ENCODE peak calls at places on chromosomes 3 and 15, in seven cellular contexts. One of them, this sample, is unnamed. For H3K9me3 and H3K4me1, the result is how much of the 10 kb centered on the place peaks cover.

GRCh38 chr3:140898340-140899180 is 43.1 kb upstream of the SLC25A36 start:
- DNase-seq in mucosa of descending colon: peak
- DNase-seq in tibial artery: no peak
- DNase-seq in neuronal stem cell: peak
- DNase-seq in PC-9: peak
- DNase-seq in trophoblast cell: peak
- DNase-seq in Peyer's patch: no peak
- DNase-seq in this sample: peak

GRCh38 chr3:193552911-193553310 is 1.8 kb downstream of the ATP13A4 start:
- DNase-seq in mucosa of descending colon: no peak
- DNase-seq in tibial artery: no peak
- DNase-seq in neuronal stem cell: no peak
- DNase-seq in PC-9: no peak
- DNase-seq in trophoblast cell: peak
- DNase-seq in Peyer's patch: no peak
- DNase-seq in this sample: no peak

GRCh38 chr15:38828031-38828532 is 263.5 kb upstream of the RASGRP1 start:
- DNase-seq in mucosa of descending colon: no peak
- DNase-seq in tibial artery: no peak
- DNase-seq in neuronal stem cell: no peak
- DNase-seq in PC-9: no peak
- DNase-seq in trophoblast cell: no peak
- DNase-seq in Peyer's patch: no peak
- DNase-seq in this sample: no peak

GRCh38 chr3:177830411-177830849 is 633.1 kb upstream of the TBL1XR1 start:
- DNase-seq in mucosa of descending colon: no peak
- DNase-seq in tibial artery: peak
- DNase-seq in neuronal stem cell: no peak
- DNase-seq in PC-9: no peak
- DNase-seq in trophoblast cell: no peak
- DNase-seq in Peyer's patch: no peak
- DNase-seq in this sample: no peak

GRCh38 chr3:125556314-125556713 is 36.3 kb upstream of the SNX4 start:
- DNase-seq in mucosa of descending colon: no peak
- DNase-seq in tibial artery: no peak
- DNase-seq in neuronal stem cell: no peak
- DNase-seq in PC-9: no peak
- DNase-seq in trophoblast cell: peak
- DNase-seq in Peyer's patch: no peak
- DNase-seq in this sample: no peak

GRCh38 chr15:83288381-83288801 is 3.9 kb upstream of the BNC1 start:
- DNase-seq in mucosa of descending colon: no peak
- DNase-seq in tibial artery: no peak
- DNase-seq in neuronal stem cell: no peak
- DNase-seq in PC-9: peak
- DNase-seq in trophoblast cell: peak
- DNase-seq in Peyer's patch: no peak
- DNase-seq in this sample: peak

GRCh38 chr3:66433522-66433782 is 67.4 kb downstream of the LRIG1 start:
- DNase-seq in mucosa of descending colon: no peak
- DNase-seq in tibial artery: no peak
- DNase-seq in neuronal stem cell: no peak
- DNase-seq in PC-9: no peak
- DNase-seq in trophoblast cell: no peak
- DNase-seq in Peyer's patch: no peak
- DNase-seq in this sample: no peak

GRCh38 chr15:76235186-76235826 is 76.0 kb downstream of the ETFA start:
- DNase-seq in mucosa of descending colon: no peak
- DNase-seq in tibial artery: no peak
- DNase-seq in neuronal stem cell: no peak
- DNase-seq in PC-9: no peak
- DNase-seq in trophoblast cell: peak
- DNase-seq in Peyer's patch: no peak
- DNase-seq in this sample: no peak

GRCh38 chr15:52440414-52440813 is 88.3 kb downstream of the MYO5A start:
- DNase-seq in mucosa of descending colon: no peak
- DNase-seq in tibial artery: no peak
- DNase-seq in neuronal stem cell: no peak
- DNase-seq in PC-9: peak
- DNase-seq in trophoblast cell: no peak
- DNase-seq in Peyer's patch: no peak
- DNase-seq in this sample: peak

GRCh38 chr3:156098437-156099035 is 21.8 kb upstream of the KCNAB1 start:
- DNase-seq in mucosa of descending colon: no peak
- DNase-seq in tibial artery: no peak
- DNase-seq in neuronal stem cell: no peak
- DNase-seq in PC-9: no peak
- DNase-seq in trophoblast cell: peak
- DNase-seq in Peyer's patch: no peak
- DNase-seq in this sample: no peak

GRCh38 chr3:46395210-46395661 is 11.6 kb downstream of the CCR5AS start:
- DNase-seq in mucosa of descending colon: no peak
- DNase-seq in tibial artery: no peak
- DNase-seq in neuronal stem cell: no peak
- DNase-seq in PC-9: no peak
- DNase-seq in trophoblast cell: peak
- DNase-seq in Peyer's patch: no peak
- DNase-seq in this sample: no peak

GRCh38 chr15:39269821-39270220 is 311.1 kb upstream of the THBS1 start:
- DNase-seq in mucosa of descending colon: peak
- DNase-seq in tibial artery: no peak
- DNase-seq in neuronal stem cell: no peak
- DNase-seq in PC-9: no peak
- DNase-seq in trophoblast cell: no peak
- DNase-seq in Peyer's patch: no peak
- DNase-seq in this sample: no peak

GRCh38 chr3:11413071-11413470 is 140.9 kb downstream of the ATG7 start:
- DNase-seq in mucosa of descending colon: no peak
- DNase-seq in tibial artery: no peak
- DNase-seq in neuronal stem cell: no peak
- DNase-seq in PC-9: no peak
- DNase-seq in trophoblast cell: no peak
- DNase-seq in Peyer's patch: no peak
- DNase-seq in this sample: no peak

GRCh38 chr3:11410564-11410963 is 138.4 kb downstream of the ATG7 start:
- DNase-seq in mucosa of descending colon: no peak
- DNase-seq in tibial artery: no peak
- DNase-seq in neuronal stem cell: no peak
- DNase-seq in PC-9: no peak
- DNase-seq in trophoblast cell: no peak
- DNase-seq in Peyer's patch: no peak
- DNase-seq in this sample: no peak

GRCh38 chr3:11415099-11415498 is 142.9 kb downstream of the ATG7 start:
- DNase-seq in mucosa of descending colon: no peak
- DNase-seq in tibial artery: no peak
- DNase-seq in neuronal stem cell: no peak
- DNase-seq in PC-9: no peak
- DNase-seq in trophoblast cell: no peak
- DNase-seq in Peyer's patch: no peak
- DNase-seq in this sample: no peak

GRCh38 chr3:11407644-11408043 is 135.4 kb downstream of the ATG7 start:
- DNase-seq in mucosa of descending colon: no peak
- DNase-seq in tibial artery: no peak
- DNase-seq in neuronal stem cell: no peak
- DNase-seq in PC-9: no peak
- DNase-seq in trophoblast cell: no peak
- DNase-seq in Peyer's patch: no peak
- DNase-seq in this sample: no peak

DNA sequence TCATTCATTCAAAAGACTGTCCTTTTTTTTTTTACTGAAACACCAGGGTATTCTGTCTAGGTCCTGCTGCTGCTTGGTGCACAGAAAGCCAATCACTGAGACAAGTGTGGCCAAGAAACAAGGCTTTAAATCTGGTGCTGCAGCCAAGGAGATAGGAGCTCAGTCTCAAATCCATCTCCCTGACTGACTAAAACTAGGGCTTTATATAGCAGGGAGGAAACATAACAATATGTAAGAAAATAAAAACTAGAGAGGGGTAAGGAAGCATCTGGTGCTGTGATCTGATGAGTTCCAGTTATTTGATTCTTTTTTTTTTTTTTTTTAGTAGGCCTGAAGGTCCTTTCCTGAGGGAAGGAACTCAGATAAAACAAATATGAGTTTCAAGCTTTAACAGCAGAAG is 139.8 kb downstream of the ATG7 start:
- DNase-seq in mucosa of descending colon: no peak
- DNase-seq in tibial artery: no peak
- DNase-seq in neuronal stem cell: no peak
- DNase-seq in PC-9: no peak
- DNase-seq in trophoblast cell: no peak
- DNase-seq in Peyer's patch: no peak
- DNase-seq in this sample: no peak
- H3K9me3 ChIP-seq in mucosa of descending colon: under half
- H3K9me3 ChIP-seq in tibial artery: under half
- H3K9me3 ChIP-seq in neuronal stem cell: under half
- H3K9me3 ChIP-seq in PC-9: under half
- H3K9me3 ChIP-seq in trophoblast cell: under half
- H3K9me3 ChIP-seq in Peyer's patch: under half
- H3K9me3 ChIP-seq in this sample: under half

DNA sequence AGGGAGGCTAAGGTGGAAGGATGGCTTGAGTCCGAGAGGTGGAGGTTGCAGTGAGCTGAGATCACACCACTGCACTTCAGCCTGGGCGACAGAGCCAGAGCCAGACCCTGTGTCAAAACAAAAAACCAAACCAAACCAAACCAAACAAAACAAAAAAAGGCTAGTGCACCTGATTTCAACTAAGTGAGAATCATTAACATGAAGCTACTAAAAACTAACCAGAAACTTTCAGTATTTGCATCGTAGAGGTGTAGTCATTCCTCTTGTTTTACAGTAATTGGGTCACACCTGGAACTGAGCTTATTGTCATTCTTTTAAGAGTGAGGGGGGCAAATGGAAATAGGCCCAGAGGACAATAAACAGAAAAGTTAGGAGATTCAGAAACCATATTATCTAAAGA is 58.5 kb downstream of the ST6GAL1 start:
- DNase-seq in mucosa of descending colon: no peak
- DNase-seq in tibial artery: no peak
- DNase-seq in neuronal stem cell: no peak
- DNase-seq in PC-9: no peak
- DNase-seq in trophoblast cell: no peak
- DNase-seq in Peyer's patch: no peak
- DNase-seq in this sample: no peak
- H3K4me1 ChIP-seq in mucosa of descending colon: under half
- H3K4me1 ChIP-seq in tibial artery: under half
- H3K4me1 ChIP-seq in neuronal stem cell: under half
- H3K4me1 ChIP-seq in PC-9: under half
- H3K4me1 ChIP-seq in trophoblast cell: under half
- H3K4me1 ChIP-seq in Peyer's patch: under half
- H3K4me1 ChIP-seq in this sample: under half

DNA sequence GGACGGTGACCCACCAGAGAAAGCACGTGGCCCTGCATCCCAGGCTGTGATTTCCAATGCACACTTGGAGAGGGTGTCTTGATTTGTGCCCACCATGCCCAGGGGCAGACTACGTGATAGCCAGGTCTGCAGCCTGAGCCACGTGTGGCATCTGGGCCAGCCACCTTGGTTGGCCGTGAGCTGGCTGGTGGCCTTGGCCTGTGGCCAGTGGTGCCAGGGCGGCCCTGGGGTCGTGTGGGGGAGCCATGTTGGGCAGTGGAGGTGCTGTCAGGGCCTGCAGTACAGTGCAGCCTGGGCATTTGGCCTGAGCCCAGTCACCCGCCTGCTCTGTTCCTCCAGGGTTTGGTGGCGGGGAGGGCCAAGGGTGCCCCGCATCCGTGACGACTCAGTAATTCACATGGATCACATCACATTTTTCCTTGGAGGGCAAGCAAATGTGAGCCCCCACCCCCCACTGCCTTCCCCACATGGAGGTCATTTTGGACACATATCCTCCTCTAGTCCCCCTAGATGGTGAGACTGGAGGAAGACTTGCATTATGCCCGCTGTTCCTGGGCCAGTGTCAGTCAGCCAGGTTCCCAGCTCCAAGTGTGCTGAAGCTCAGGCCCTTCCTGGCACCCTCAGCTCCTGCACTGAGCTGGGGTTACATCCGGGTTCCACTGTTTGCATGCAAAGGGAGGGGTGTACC is 201.4 kb downstream of the UBE3A start:
- DNase-seq in mucosa of descending colon: no peak
- DNase-seq in tibial artery: no peak
- DNase-seq in neuronal stem cell: no peak
- DNase-seq in PC-9: no peak
- DNase-seq in trophoblast cell: no peak
- DNase-seq in Peyer's patch: no peak
- DNase-seq in this sample: no peak
- H3K9me3 ChIP-seq in mucosa of descending colon: half or more
- H3K9me3 ChIP-seq in tibial artery: under half
- H3K9me3 ChIP-seq in neuronal stem cell: half or more
- H3K9me3 ChIP-seq in PC-9: under half
- H3K9me3 ChIP-seq in trophoblast cell: half or more
- H3K9me3 ChIP-seq in Peyer's patch: under half
- H3K9me3 ChIP-seq in this sample: under half

DNA sequence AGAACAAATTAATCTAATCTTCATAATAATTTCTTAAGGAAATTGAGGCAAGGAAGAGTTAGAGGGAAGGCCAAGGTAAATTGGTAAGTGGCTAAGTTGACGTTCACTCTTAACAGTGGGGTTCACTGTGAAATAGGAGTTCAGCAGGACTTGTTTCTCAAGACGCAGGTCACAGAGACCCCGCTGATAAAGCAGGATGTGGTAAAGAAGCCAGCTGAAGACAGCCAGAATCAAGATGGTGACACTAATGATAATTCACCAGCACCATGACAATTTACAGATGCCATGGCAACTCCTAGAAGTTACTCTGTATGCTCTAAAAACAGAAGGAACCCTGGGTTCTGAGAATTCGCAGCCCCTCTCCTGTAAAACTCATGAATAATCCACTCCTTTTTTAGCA is 100.1 kb upstream of the CTDSPL start:
- DNase-seq in mucosa of descending colon: no peak
- DNase-seq in tibial artery: no peak
- DNase-seq in neuronal stem cell: no peak
- DNase-seq in PC-9: no peak
- DNase-seq in trophoblast cell: no peak
- DNase-seq in Peyer's patch: no peak
- DNase-seq in this sample: no peak
- H3K4me1 ChIP-seq in mucosa of descending colon: under half
- H3K4me1 ChIP-seq in tibial artery: under half
- H3K4me1 ChIP-seq in neuronal stem cell: under half
- H3K4me1 ChIP-seq in PC-9: under half
- H3K4me1 ChIP-seq in trophoblast cell: under half
- H3K4me1 ChIP-seq in Peyer's patch: under half
- H3K4me1 ChIP-seq in this sample: under half

GRCh38 chr3:43013743-43014155 is 34.6 kb downstream of the GASK1A start:
- DNase-seq in mucosa of descending colon: no peak
- DNase-seq in tibial artery: no peak
- DNase-seq in neuronal stem cell: no peak
- DNase-seq in PC-9: no peak
- DNase-seq in trophoblast cell: no peak
- DNase-seq in Peyer's patch: no peak
- DNase-seq in this sample: no peak

GRCh38 chr3:43013256-43013655 is 34.1 kb downstream of the GASK1A start:
- DNase-seq in mucosa of descending colon: no peak
- DNase-seq in tibial artery: no peak
- DNase-seq in neuronal stem cell: no peak
- DNase-seq in PC-9: no peak
- DNase-seq in trophoblast cell: no peak
- DNase-seq in Peyer's patch: no peak
- DNase-seq in this sample: no peak

GRCh38 chr3:43015572-43016512 is 36.7 kb downstream of the GASK1A start:
- DNase-seq in mucosa of descending colon: no peak
- DNase-seq in tibial artery: no peak
- DNase-seq in neuronal stem cell: no peak
- DNase-seq in PC-9: no peak
- DNase-seq in trophoblast cell: no peak
- DNase-seq in Peyer's patch: no peak
- DNase-seq in this sample: no peak

GRCh38 chr3:43014990-43015389 is 35.9 kb downstream of the GASK1A start:
- DNase-seq in mucosa of descending colon: no peak
- DNase-seq in tibial artery: no peak
- DNase-seq in neuronal stem cell: no peak
- DNase-seq in PC-9: no peak
- DNase-seq in trophoblast cell: no peak
- DNase-seq in Peyer's patch: no peak
- DNase-seq in this sample: no peak

GRCh38 chr3:43014216-43014615 is 35.1 kb downstream of the GASK1A start:
- DNase-seq in mucosa of descending colon: no peak
- DNase-seq in tibial artery: no peak
- DNase-seq in neuronal stem cell: no peak
- DNase-seq in PC-9: no peak
- DNase-seq in trophoblast cell: no peak
- DNase-seq in Peyer's patch: no peak
- DNase-seq in this sample: no peak
- H3K9me3 ChIP-seq in mucosa of descending colon: under half
- H3K9me3 ChIP-seq in tibial artery: under half
- H3K9me3 ChIP-seq in neuronal stem cell: under half
- H3K9me3 ChIP-seq in PC-9: under half
- H3K9me3 ChIP-seq in trophoblast cell: under half
- H3K9me3 ChIP-seq in Peyer's patch: under half
- H3K9me3 ChIP-seq in this sample: under half